ENCODE peak calls at places on chromosomes 5 and 9, in seven cellular contexts. L, C, Y, U, V, D and Z are unnamed samples.

GRCh38 chr9:133516961-133517350 is 7.8 kb downstream of the MYMK start:
- DNase-seq in C (no peak), Y (no peak), U (no peak), V (no peak), L (peak; percentile 53), D (no peak), Z (peak; percentile 9)

GRCh38 chr9:87148391-87149237 is 201.3 kb upstream of the GAS1 start:
- DNase-seq in V (peak; percentile 92), U (peak; percentile 83), D (peak; percentile 77), C (no peak), Y (no peak), L (peak; percentile 88), Z (peak; percentile 91)

GRCh38 chr9:33447404-33448158 is at the start of gene AQP3:
- DNase-seq in V (peak; percentile 88), L (peak; percentile 92), Y (peak; percentile 75), C (peak; percentile 38), U (peak; percentile 29), D (peak; percentile 84), Z (peak; percentile 71)

GRCh38 chr9:37707748-37708147 is 45.9 kb upstream of the TRMT10B start:
- DNase-seq in U (no peak), C (no peak), L (no peak), D (no peak), Y (no peak), V (no peak), Z (no peak)

GRCh38 chr5:175471628-175472027 is 6.7 kb upstream of the SFXN1 start:
- DNase-seq in U (no peak), L (no peak), D (no peak), Y (no peak), V (no peak), C (no peak), Z (no peak)

GRCh38 chr5:83551826-83552225 is 80.3 kb downstream of the VCAN start:
- DNase-seq in Y (no peak), U (no peak), C (no peak), L (no peak), D (no peak), V (no peak), Z (no peak)

GRCh38 chr9:135960328-135961276 is 571 bp downstream of the UBAC1 start:
- DNase-seq in L (no peak), V (peak; percentile 68), C (no peak), U (no peak), D (no peak), Y (no peak), Z (no peak)

GRCh38 chr5:57221049-57221568 is 47.2 kb downstream of the GPBP1 start:
- DNase-seq in Y (peak; percentile 24), U (no peak), D (no peak), C (no peak), L (no peak), V (peak; percentile 50), Z (no peak)

GRCh38 chr5:108459661-108460170 is 77.8 kb upstream of the FBXL17 start:
- DNase-seq in V (no peak), L (no peak), Y (no peak), D (no peak), C (no peak), U (no peak), Z (no peak)

GRCh38 chr9:111917201-111917600 is 20.6 kb downstream of the UGCG start:
- DNase-seq in V (no peak), Y (no peak), L (no peak), D (no peak), C (no peak), U (no peak), Z (no peak)

GRCh38 chr5:138677782-138678181 is 75.4 kb upstream of the CTNNA1 start:
- DNase-seq in Y (no peak), D (no peak), C (no peak), U (no peak), L (no peak), V (peak; percentile 40), Z (no peak)

GRCh38 chr9:78064075-78064474 is 32.5 kb upstream of the GNAQ start:
- DNase-seq in L (no peak), V (peak; percentile 18), C (no peak), Y (no peak), U (no peak), D (no peak), Z (no peak)

GRCh38 chr5:80793354-80793753 is 138.6 kb upstream of the DHFR start:
- DNase-seq in L (no peak), D (no peak), V (no peak), C (no peak), Y (no peak), U (no peak), Z (no peak)

GRCh38 chr9:7665874-7666273 is 133.7 kb downstream of the DMAC1 start:
- DNase-seq in C (no peak), U (no peak), L (no peak), Y (no peak), D (peak; percentile 47), V (no peak), Z (no peak)

GRCh38 chr5:38718874-38719391 is 126.9 kb upstream of the OSMR start:
- DNase-seq in D (no peak), V (peak; percentile 37), L (no peak), U (no peak), C (no peak), Y (no peak), Z (no peak)

GRCh38 chr9:31541626-31542025 is 842.8 kb upstream of the ACO1 start:
- DNase-seq in L (no peak), Y (peak; percentile 12), D (no peak), C (no peak), V (no peak), U (peak; percentile 44), Z (no peak)

GRCh38 chr9:138099803-138100598 is 222.4 kb downstream of the CACNA1B start:
- DNase-seq in C (no peak), D (peak; percentile 29), V (no peak), L (peak; percentile 14), U (no peak), Y (peak; percentile 11), Z (no peak)

GRCh38 chr5:52077941-52078825 is 694.9 kb downstream of the ISL1 start:
- DNase-seq in L (no peak), C (no peak), D (peak; percentile 55), Y (no peak), U (no peak), V (no peak), Z (no peak)

GRCh38 chr5:90866333-90866732 is 307.7 kb downstream of the ADGRV1 start:
- DNase-seq in D (no peak), U (no peak), V (peak; percentile 28), L (no peak), Y (peak; percentile 53), C (no peak), Z (no peak)

GRCh38 chr9:133715866-133716563 is 22.1 kb downstream of the SARDH start:
- DNase-seq in C (no peak), Y (peak; percentile 85), V (no peak), D (no peak), U (no peak), L (peak; percentile 66), Z (peak; percentile 32)

GRCh38 chr5:8676731-8677130 is 807.8 kb downstream of the MTRR start:
- DNase-seq in V (no peak), L (no peak), C (no peak), D (no peak), U (no peak), Y (no peak), Z (no peak)